ENCODE peak calls at places on chromosomes 7 and 10, in seven cellular contexts. One of them, this sample, is unnamed.
A peak's percentile ranks its signal among the peaks of the same experiment; 100 is the strongest.

GRCh38 chr10:24944512-24945255 is 7.7 kb downstream of the PRTFDC1 start:
- DNase-seq in upper lobe of left lung: no peak
- DNase-seq in HTR-8/SVneo: no peak
- DNase-seq in HCT116: peak; percentile 79
- DNase-seq in mucosa of gallbladder: peak; percentile 74
- DNase-seq in kidney tubule cell: peak; percentile 80
- DNase-seq in EL: peak; percentile 47
- DNase-seq in this sample: no peak

GRCh38 chr7:34016876-34017275 is 111.5 kb downstream of the BMPER start:
- DNase-seq in upper lobe of left lung: no peak
- DNase-seq in HCT116: no peak
- DNase-seq in HTR-8/SVneo: no peak
- DNase-seq in mucosa of gallbladder: no peak
- DNase-seq in kidney tubule cell: no peak
- DNase-seq in EL: no peak
- DNase-seq in this sample: no peak

GRCh38 chr7:107392811-107393210 is 77.0 kb upstream of the GPR22 start:
- DNase-seq in kidney tubule cell: no peak
- DNase-seq in EL: no peak
- DNase-seq in HCT116: no peak
- DNase-seq in mucosa of gallbladder: no peak
- DNase-seq in upper lobe of left lung: no peak
- DNase-seq in HTR-8/SVneo: no peak
- DNase-seq in this sample: no peak

GRCh38 chr10:64558094-64558870 is 1037.1 kb downstream of the REEP3 start:
- DNase-seq in upper lobe of left lung: no peak
- DNase-seq in EL: no peak
- DNase-seq in kidney tubule cell: no peak
- DNase-seq in HTR-8/SVneo: no peak
- DNase-seq in HCT116: no peak
- DNase-seq in mucosa of gallbladder: no peak
- DNase-seq in this sample: no peak

GRCh38 chr7:25777969-25778767 is 373.8 kb upstream of the NFE2L3 start:
- DNase-seq in upper lobe of left lung: no peak
- DNase-seq in mucosa of gallbladder: no peak
- DNase-seq in EL: no peak
- DNase-seq in HTR-8/SVneo: no peak
- DNase-seq in HCT116: no peak
- DNase-seq in kidney tubule cell: no peak
- DNase-seq in this sample: no peak

GRCh38 chr10:101704306-101704705 is 9.3 kb upstream of the FBXW4 start:
- DNase-seq in kidney tubule cell: no peak
- DNase-seq in EL: no peak
- DNase-seq in HTR-8/SVneo: no peak
- DNase-seq in mucosa of gallbladder: no peak
- DNase-seq in upper lobe of left lung: no peak
- DNase-seq in HCT116: no peak
- DNase-seq in this sample: no peak

GRCh38 chr10:102643346-102644065 is 773 bp upstream of the TRIM8 start:
- DNase-seq in EL: peak; percentile 77
- DNase-seq in upper lobe of left lung: peak; percentile 60
- DNase-seq in mucosa of gallbladder: peak; percentile 64
- DNase-seq in HTR-8/SVneo: peak; percentile 50
- DNase-seq in HCT116: peak; percentile 38
- DNase-seq in kidney tubule cell: peak; percentile 81
- DNase-seq in this sample: peak; percentile 86

GRCh38 chr10:78184851-78185692 is 151.4 kb downstream of the RPS24 start:
- DNase-seq in mucosa of gallbladder: no peak
- DNase-seq in HCT116: no peak
- DNase-seq in EL: no peak
- DNase-seq in kidney tubule cell: no peak
- DNase-seq in HTR-8/SVneo: no peak
- DNase-seq in upper lobe of left lung: no peak
- DNase-seq in this sample: no peak